ENCODE peak calls at places on chromosomes 11 and 22, in nine cellular contexts. One of them, this sample, is unnamed.

GRCh38 chr22:31537019-31537535 is 40.7 kb downstream of the SFI1 start:
- DNase-seq in GM23338: no peak
- DNase-seq in KG1: no peak
- DNase-seq in posterior cingulate gyrus: no peak
- DNase-seq in erythroblast: no peak
- DNase-seq in kidney glomerular epithelial cell: peak; percentile 4
- DNase-seq in A549: no peak
- DNase-seq in foreskin keratinocyte: no peak
- DNase-seq in right cardiac atrium: no peak
- DNase-seq in this sample: no peak

GRCh38 chr11:87832216-87832615 is 343.0 kb downstream of the RAB38 start:
- DNase-seq in kidney glomerular epithelial cell: no peak
- DNase-seq in KG1: no peak
- DNase-seq in posterior cingulate gyrus: no peak
- DNase-seq in A549: no peak
- DNase-seq in right cardiac atrium: no peak
- DNase-seq in erythroblast: no peak
- DNase-seq in GM23338: no peak
- DNase-seq in foreskin keratinocyte: peak; percentile 19
- DNase-seq in this sample: no peak

GRCh38 chr11:94787798-94788197 is 19.6 kb downstream of the AMOTL1 start:
- DNase-seq in erythroblast: peak; percentile 13
- DNase-seq in KG1: no peak
- DNase-seq in A549: no peak
- DNase-seq in right cardiac atrium: peak; percentile 47
- DNase-seq in GM23338: no peak
- DNase-seq in kidney glomerular epithelial cell: no peak
- DNase-seq in posterior cingulate gyrus: no peak
- DNase-seq in foreskin keratinocyte: no peak
- DNase-seq in this sample: no peak

GRCh38 chr22:23833911-23834317 is 4.9 kb downstream of the DERL3 start:
- DNase-seq in A549: no peak
- DNase-seq in kidney glomerular epithelial cell: no peak
- DNase-seq in right cardiac atrium: peak; percentile 71
- DNase-seq in KG1: no peak
- DNase-seq in GM23338: no peak
- DNase-seq in erythroblast: no peak
- DNase-seq in posterior cingulate gyrus: no peak
- DNase-seq in foreskin keratinocyte: no peak
- DNase-seq in this sample: no peak

GRCh38 chr11:27313157-27313821 is 49.7 kb downstream of the CCDC34 start:
- DNase-seq in kidney glomerular epithelial cell: no peak
- DNase-seq in posterior cingulate gyrus: no peak
- DNase-seq in foreskin keratinocyte: no peak
- DNase-seq in A549: no peak
- DNase-seq in erythroblast: no peak
- DNase-seq in KG1: no peak
- DNase-seq in GM23338: no peak
- DNase-seq in right cardiac atrium: no peak
- DNase-seq in this sample: no peak

GRCh38 chr11:25711008-25711407 is 620.9 kb upstream of the ANO3 start:
- DNase-seq in GM23338: no peak
- DNase-seq in posterior cingulate gyrus: no peak
- DNase-seq in KG1: no peak
- DNase-seq in erythroblast: no peak
- DNase-seq in kidney glomerular epithelial cell: no peak
- DNase-seq in foreskin keratinocyte: peak; percentile 34
- DNase-seq in right cardiac atrium: no peak
- DNase-seq in A549: no peak
- DNase-seq in this sample: no peak

GRCh38 chr11:77884186-77884828 is 63.4 kb downstream of the AAMDC start:
- DNase-seq in A549: no peak
- DNase-seq in right cardiac atrium: no peak
- DNase-seq in erythroblast: no peak
- DNase-seq in posterior cingulate gyrus: no peak
- DNase-seq in kidney glomerular epithelial cell: peak; percentile 33
- DNase-seq in KG1: no peak
- DNase-seq in foreskin keratinocyte: no peak
- DNase-seq in GM23338: no peak
- DNase-seq in this sample: no peak

GRCh38 chr11:83023410-83023809 is 48.3 kb downstream of the RAB30 start:
- DNase-seq in right cardiac atrium: no peak
- DNase-seq in posterior cingulate gyrus: no peak
- DNase-seq in kidney glomerular epithelial cell: no peak
- DNase-seq in foreskin keratinocyte: no peak
- DNase-seq in KG1: no peak
- DNase-seq in A549: no peak
- DNase-seq in GM23338: no peak
- DNase-seq in erythroblast: no peak
- DNase-seq in this sample: no peak

GRCh38 chr11:116506446-116506845 is 266.3 kb downstream of the BUD13 start:
- DNase-seq in kidney glomerular epithelial cell: no peak
- DNase-seq in foreskin keratinocyte: no peak
- DNase-seq in KG1: no peak
- DNase-seq in erythroblast: no peak
- DNase-seq in right cardiac atrium: no peak
- DNase-seq in A549: no peak
- DNase-seq in posterior cingulate gyrus: no peak
- DNase-seq in GM23338: no peak
- DNase-seq in this sample: no peak

GRCh38 chr11:19829109-19829790 is 116.6 kb downstream of the NAV2 start:
- DNase-seq in A549: no peak
- DNase-seq in KG1: no peak
- DNase-seq in erythroblast: no peak
- DNase-seq in GM23338: no peak
- DNase-seq in posterior cingulate gyrus: no peak
- DNase-seq in kidney glomerular epithelial cell: no peak
- DNase-seq in foreskin keratinocyte: peak; percentile 37
- DNase-seq in right cardiac atrium: no peak
- DNase-seq in this sample: no peak

GRCh38 chr11:1005913-1006312 is 30.6 kb downstream of the MUC6 start:
- DNase-seq in erythroblast: no peak
- DNase-seq in posterior cingulate gyrus: peak; percentile 48
- DNase-seq in A549: no peak
- DNase-seq in kidney glomerular epithelial cell: no peak
- DNase-seq in GM23338: no peak
- DNase-seq in right cardiac atrium: peak; percentile 67
- DNase-seq in KG1: no peak
- DNase-seq in foreskin keratinocyte: peak; percentile 32
- DNase-seq in this sample: no peak

GRCh38 chr22:39248254-39248653 is 3.5 kb upstream of the PDGFB start:
- DNase-seq in foreskin keratinocyte: no peak
- DNase-seq in right cardiac atrium: no peak
- DNase-seq in A549: no peak
- DNase-seq in posterior cingulate gyrus: no peak
- DNase-seq in KG1: no peak
- DNase-seq in erythroblast: no peak
- DNase-seq in GM23338: no peak
- DNase-seq in kidney glomerular epithelial cell: no peak
- DNase-seq in this sample: no peak

GRCh38 chr11:83680351-83680750 is 394.2 kb upstream of the CCDC90B start:
- DNase-seq in erythroblast: no peak
- DNase-seq in right cardiac atrium: no peak
- DNase-seq in A549: no peak
- DNase-seq in foreskin keratinocyte: no peak
- DNase-seq in kidney glomerular epithelial cell: no peak
- DNase-seq in KG1: no peak
- DNase-seq in GM23338: no peak
- DNase-seq in posterior cingulate gyrus: no peak
- DNase-seq in this sample: no peak

GRCh38 chr22:32804823-32805585 is 3.5 kb downstream of the TIMP3 start:
- DNase-seq in erythroblast: peak; percentile 13
- DNase-seq in right cardiac atrium: peak; percentile 60
- DNase-seq in GM23338: no peak
- DNase-seq in KG1: no peak
- DNase-seq in foreskin keratinocyte: no peak
- DNase-seq in kidney glomerular epithelial cell: no peak
- DNase-seq in posterior cingulate gyrus: no peak
- DNase-seq in A549: no peak
- DNase-seq in this sample: no peak

GRCh38 chr11:8870461-8871282 is 40.3 kb upstream of the AKIP1 start:
- DNase-seq in posterior cingulate gyrus: peak; percentile 56
- DNase-seq in erythroblast: peak; percentile 12
- DNase-seq in foreskin keratinocyte: peak; percentile 81
- DNase-seq in kidney glomerular epithelial cell: peak; percentile 43
- DNase-seq in right cardiac atrium: peak; percentile 83
- DNase-seq in GM23338: peak; percentile 75
- DNase-seq in KG1: no peak
- DNase-seq in A549: peak; percentile 86
- DNase-seq in this sample: peak; percentile 60

GRCh38 chr22:27406389-27406861 is 395.1 kb downstream of the MN1 start:
- DNase-seq in posterior cingulate gyrus: no peak
- DNase-seq in right cardiac atrium: no peak
- DNase-seq in GM23338: no peak
- DNase-seq in erythroblast: no peak
- DNase-seq in A549: no peak
- DNase-seq in kidney glomerular epithelial cell: no peak
- DNase-seq in foreskin keratinocyte: peak; percentile 66
- DNase-seq in KG1: no peak
- DNase-seq in this sample: no peak

GRCh38 chr11:64583296-64584262 is 7.4 kb upstream of the SLC22A12 start:
- DNase-seq in A549: no peak
- DNase-seq in kidney glomerular epithelial cell: no peak
- DNase-seq in erythroblast: no peak
- DNase-seq in right cardiac atrium: peak; percentile 19
- DNase-seq in KG1: no peak
- DNase-seq in GM23338: no peak
- DNase-seq in foreskin keratinocyte: no peak
- DNase-seq in posterior cingulate gyrus: no peak
- DNase-seq in this sample: no peak

GRCh38 chr11:503179-503981 is 3.7 kb downstream of the RNH1 start:
- DNase-seq in foreskin keratinocyte: no peak
- DNase-seq in A549: no peak
- DNase-seq in kidney glomerular epithelial cell: no peak
- DNase-seq in GM23338: no peak
- DNase-seq in right cardiac atrium: peak; percentile 85
- DNase-seq in erythroblast: peak; percentile 82
- DNase-seq in posterior cingulate gyrus: peak; percentile 75
- DNase-seq in KG1: no peak
- DNase-seq in this sample: no peak